ENCODE peak calls at places on chromosomes 4 and X, in nine cellular contexts. One of them, this sample, is unnamed.

GRCh38 chr4:114400531-114400930 is 198.1 kb upstream of the UGT8 start:
- DNase-seq in mucosa of descending colon: no peak
- DNase-seq in AG04449: no peak
- DNase-seq in progenitor cell of endocrine pancreas: no peak
- DNase-seq in IMR-90: no peak
- DNase-seq in mesothelial cell of epicardium: no peak
- DNase-seq in fibroblast of mammary gland: peak; percentile 42
- DNase-seq in MCF 10A: peak; percentile 26
- DNase-seq in GM13977: no peak
- DNase-seq in this sample: no peak

GRCh38 chr4:129342820-129343219 is 246.9 kb downstream of the C4orf33 start:
- DNase-seq in MCF 10A: peak; percentile 87
- DNase-seq in AG04449: peak; percentile 28
- DNase-seq in progenitor cell of endocrine pancreas: no peak
- DNase-seq in GM13977: no peak
- DNase-seq in fibroblast of mammary gland: peak; percentile 86
- DNase-seq in IMR-90: peak; percentile 67
- DNase-seq in mesothelial cell of epicardium: no peak
- DNase-seq in mucosa of descending colon: no peak
- DNase-seq in this sample: no peak

GRCh38 chrX:102154900-102155805 is 624 bp downstream of the BEX5 start:
- DNase-seq in mucosa of descending colon: peak; percentile 12
- DNase-seq in fibroblast of mammary gland: no peak
- DNase-seq in AG04449: no peak
- DNase-seq in MCF 10A: no peak
- DNase-seq in IMR-90: no peak
- DNase-seq in mesothelial cell of epicardium: no peak
- DNase-seq in progenitor cell of endocrine pancreas: no peak
- DNase-seq in GM13977: no peak
- DNase-seq in this sample: peak; percentile 28

GRCh38 chr4:142656178-142656577 is 189.9 kb downstream of the INPP4B start:
- DNase-seq in mucosa of descending colon: peak; percentile 19
- DNase-seq in GM13977: no peak
- DNase-seq in IMR-90: no peak
- DNase-seq in MCF 10A: peak; percentile 46
- DNase-seq in mesothelial cell of epicardium: no peak
- DNase-seq in AG04449: no peak
- DNase-seq in progenitor cell of endocrine pancreas: no peak
- DNase-seq in fibroblast of mammary gland: peak; percentile 15
- DNase-seq in this sample: no peak

GRCh38 chrX:70960728-70961127 is 29.8 kb upstream of the SLC7A3 start:
- DNase-seq in fibroblast of mammary gland: no peak
- DNase-seq in AG04449: no peak
- DNase-seq in mucosa of descending colon: no peak
- DNase-seq in GM13977: no peak
- DNase-seq in IMR-90: no peak
- DNase-seq in mesothelial cell of epicardium: no peak
- DNase-seq in progenitor cell of endocrine pancreas: no peak
- DNase-seq in MCF 10A: peak; percentile 33
- DNase-seq in this sample: no peak

GRCh38 chr4:6278801-6279197 is 9.1 kb downstream of the WFS1 start:
- DNase-seq in MCF 10A: no peak
- DNase-seq in mesothelial cell of epicardium: no peak
- DNase-seq in AG04449: no peak
- DNase-seq in fibroblast of mammary gland: peak; percentile 8
- DNase-seq in GM13977: peak; percentile 72
- DNase-seq in progenitor cell of endocrine pancreas: no peak
- DNase-seq in mucosa of descending colon: peak; percentile 50
- DNase-seq in IMR-90: peak; percentile 65
- DNase-seq in this sample: peak; percentile 32

GRCh38 chr4:7420661-7421040 is 14.1 kb downstream of the PSAPL1 start:
- DNase-seq in mesothelial cell of epicardium: no peak
- DNase-seq in GM13977: no peak
- DNase-seq in AG04449: no peak
- DNase-seq in progenitor cell of endocrine pancreas: no peak
- DNase-seq in fibroblast of mammary gland: no peak
- DNase-seq in IMR-90: no peak
- DNase-seq in MCF 10A: no peak
- DNase-seq in mucosa of descending colon: no peak
- DNase-seq in this sample: no peak

GRCh38 chrX:85109235-85109634 is 105.6 kb downstream of the APOOL start:
- DNase-seq in GM13977: peak; percentile 17
- DNase-seq in fibroblast of mammary gland: peak; percentile 19
- DNase-seq in AG04449: no peak
- DNase-seq in MCF 10A: no peak
- DNase-seq in IMR-90: no peak
- DNase-seq in progenitor cell of endocrine pancreas: no peak
- DNase-seq in mesothelial cell of epicardium: no peak
- DNase-seq in mucosa of descending colon: no peak
- DNase-seq in this sample: peak; percentile 20

GRCh38 chrX:93420090-93420489 is 253.3 kb downstream of the NAP1L3 start:
- DNase-seq in MCF 10A: peak; percentile 4
- DNase-seq in AG04449: no peak
- DNase-seq in progenitor cell of endocrine pancreas: no peak
- DNase-seq in fibroblast of mammary gland: no peak
- DNase-seq in IMR-90: no peak
- DNase-seq in GM13977: no peak
- DNase-seq in mesothelial cell of epicardium: no peak
- DNase-seq in mucosa of descending colon: no peak
- DNase-seq in this sample: no peak

GRCh38 chr4:182880387-182881356 is 36.5 kb downstream of the DCTD start:
- DNase-seq in AG04449: no peak
- DNase-seq in IMR-90: peak; percentile 11
- DNase-seq in mucosa of descending colon: no peak
- DNase-seq in MCF 10A: peak; percentile 6
- DNase-seq in progenitor cell of endocrine pancreas: no peak
- DNase-seq in GM13977: no peak
- DNase-seq in mesothelial cell of epicardium: no peak
- DNase-seq in fibroblast of mammary gland: peak; percentile 17
- DNase-seq in this sample: no peak

GRCh38 chrX:281166-281999 is at the start of gene PLCXD1:
- DNase-seq in mesothelial cell of epicardium: peak; percentile 69
- DNase-seq in AG04449: no peak
- DNase-seq in mucosa of descending colon: peak; percentile 47
- DNase-seq in IMR-90: peak; percentile 36
- DNase-seq in GM13977: peak; percentile 85
- DNase-seq in fibroblast of mammary gland: no peak
- DNase-seq in progenitor cell of endocrine pancreas: peak; percentile 56
- DNase-seq in MCF 10A: no peak
- DNase-seq in this sample: peak; percentile 26

GRCh38 chrX:151488677-151489076 is 74.8 kb upstream of the PASD1 start:
- DNase-seq in AG04449: no peak
- DNase-seq in mucosa of descending colon: peak; percentile 1
- DNase-seq in fibroblast of mammary gland: no peak
- DNase-seq in GM13977: peak; percentile 32
- DNase-seq in MCF 10A: peak; percentile 26
- DNase-seq in mesothelial cell of epicardium: no peak
- DNase-seq in IMR-90: no peak
- DNase-seq in progenitor cell of endocrine pancreas: no peak
- DNase-seq in this sample: no peak
- TF ChIP-seq CTCF in AG04449: no peak
- TF ChIP-seq CTCF in mucosa of descending colon: no peak
- TF ChIP-seq CTCF in fibroblast of mammary gland: no peak
- TF ChIP-seq CTCF in GM13977: peak; percentile 54
- TF ChIP-seq CTCF in MCF 10A: no peak
- TF ChIP-seq CTCF in mesothelial cell of epicardium: no peak
- TF ChIP-seq CTCF in IMR-90: no peak
- TF ChIP-seq CTCF in progenitor cell of endocrine pancreas: peak; percentile 25
- TF ChIP-seq CTCF in this sample: peak; percentile 20

DNA sequence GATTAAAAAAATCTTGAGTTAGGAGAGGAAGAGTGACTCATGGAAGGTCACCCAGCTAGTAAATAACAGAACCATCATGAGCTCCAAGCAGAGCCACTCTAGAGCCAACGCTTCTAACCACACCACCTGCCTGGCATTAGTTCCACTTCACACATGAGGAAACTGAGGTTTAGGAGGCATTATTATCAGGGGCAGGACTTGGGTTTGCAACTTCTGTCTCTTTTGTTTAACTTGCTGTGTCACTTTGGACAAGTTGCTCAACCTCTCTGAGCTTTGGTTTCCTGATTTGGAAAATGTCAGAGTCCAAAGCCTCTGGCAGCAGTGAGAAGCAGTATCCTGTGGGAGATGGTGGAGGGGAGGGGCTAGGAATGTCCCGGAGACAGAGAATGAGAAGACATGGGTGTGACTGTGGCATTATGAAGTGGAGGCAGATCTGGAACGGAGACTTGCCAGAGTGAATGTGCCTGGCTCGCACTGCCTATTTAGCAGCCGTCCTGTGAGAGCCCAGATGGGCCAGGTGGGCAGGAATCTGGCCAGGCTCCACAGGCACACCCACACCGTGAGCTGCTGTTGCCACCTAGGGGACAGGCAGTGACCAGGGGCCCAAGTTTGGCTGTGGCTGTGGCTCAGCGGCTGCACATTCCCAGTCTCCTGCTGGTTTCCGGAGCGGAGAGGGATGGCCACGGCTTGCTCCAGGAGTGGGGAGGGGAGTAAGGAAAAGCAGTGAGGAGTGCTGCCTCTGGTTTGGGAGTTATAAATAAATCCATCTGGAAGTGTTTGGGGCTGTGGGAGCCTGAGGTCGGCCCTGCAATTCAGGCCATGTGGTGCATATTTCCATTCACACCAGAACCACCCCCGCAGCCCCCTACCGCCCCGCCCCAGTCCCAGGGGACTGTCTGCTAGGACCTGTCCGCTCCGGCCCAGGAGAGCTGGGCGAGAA is 93.4 kb downstream of the NHSL2 start:
- DNase-seq in fibroblast of mammary gland: peak; percentile 74
- DNase-seq in MCF 10A: no peak
- DNase-seq in GM13977: no peak
- DNase-seq in IMR-90: no peak
- DNase-seq in mesothelial cell of epicardium: no peak
- DNase-seq in AG04449: no peak
- DNase-seq in progenitor cell of endocrine pancreas: no peak
- DNase-seq in mucosa of descending colon: no peak
- DNase-seq in this sample: peak; percentile 44
- TF ChIP-seq CTCF in fibroblast of mammary gland: peak; percentile 2
- TF ChIP-seq CTCF in MCF 10A: no peak
- TF ChIP-seq CTCF in GM13977: no peak
- TF ChIP-seq CTCF in IMR-90: no peak
- TF ChIP-seq CTCF in mesothelial cell of epicardium: no peak
- TF ChIP-seq CTCF in AG04449: peak; percentile 28
- TF ChIP-seq CTCF in progenitor cell of endocrine pancreas: peak; percentile 46
- TF ChIP-seq CTCF in mucosa of descending colon: no peak
- TF ChIP-seq CTCF in this sample: peak; percentile 17

DNA sequence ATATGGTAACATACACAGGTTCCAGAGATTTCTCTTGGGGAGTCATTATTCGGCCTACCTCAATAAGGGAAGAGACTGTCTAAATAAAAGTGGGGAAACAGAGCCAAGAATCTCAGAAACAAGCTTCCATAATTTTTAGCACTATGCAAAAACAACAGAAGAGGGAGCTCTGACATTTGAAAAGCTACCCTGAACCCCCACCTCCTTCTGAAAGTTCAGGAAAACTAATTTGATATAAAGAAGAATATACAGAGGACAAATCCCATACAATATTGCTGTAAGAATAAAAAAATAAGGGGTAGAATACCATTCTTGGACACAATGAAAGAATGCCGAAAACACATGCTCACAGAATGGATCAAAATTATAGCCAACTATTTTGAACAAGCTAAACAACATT is 14.3 kb upstream of the ZNF41 start:
- DNase-seq in MCF 10A: peak; percentile 41
- DNase-seq in mesothelial cell of epicardium: no peak
- DNase-seq in IMR-90: peak; percentile 38
- DNase-seq in fibroblast of mammary gland: peak; percentile 51
- DNase-seq in GM13977: no peak
- DNase-seq in progenitor cell of endocrine pancreas: no peak
- DNase-seq in AG04449: no peak
- DNase-seq in mucosa of descending colon: no peak
- DNase-seq in this sample: no peak
- TF ChIP-seq CTCF in MCF 10A: peak; percentile 46
- TF ChIP-seq CTCF in mesothelial cell of epicardium: no peak
- TF ChIP-seq CTCF in IMR-90: peak; percentile 59
- TF ChIP-seq CTCF in fibroblast of mammary gland: peak; percentile 65
- TF ChIP-seq CTCF in GM13977: peak; percentile 27
- TF ChIP-seq CTCF in progenitor cell of endocrine pancreas: peak; percentile 30
- TF ChIP-seq CTCF in AG04449: peak; percentile 16
- TF ChIP-seq CTCF in mucosa of descending colon: no peak
- TF ChIP-seq CTCF in this sample: no peak

GRCh38 chrX:15838017-15838416 is 16.6 kb downstream of the AP1S2 start:
- DNase-seq in AG04449: no peak
- DNase-seq in GM13977: no peak
- DNase-seq in mucosa of descending colon: no peak
- DNase-seq in MCF 10A: peak; percentile 3
- DNase-seq in IMR-90: no peak
- DNase-seq in mesothelial cell of epicardium: no peak
- DNase-seq in progenitor cell of endocrine pancreas: no peak
- DNase-seq in fibroblast of mammary gland: no peak
- DNase-seq in this sample: peak; percentile 8
- TF ChIP-seq CTCF in AG04449: no peak
- TF ChIP-seq CTCF in GM13977: peak; percentile 10
- TF ChIP-seq CTCF in mucosa of descending colon: no peak
- TF ChIP-seq CTCF in MCF 10A: peak; percentile 15
- TF ChIP-seq CTCF in IMR-90: no peak
- TF ChIP-seq CTCF in mesothelial cell of epicardium: peak; percentile 21
- TF ChIP-seq CTCF in progenitor cell of endocrine pancreas: peak; percentile 40
- TF ChIP-seq CTCF in fibroblast of mammary gland: peak; percentile 44
- TF ChIP-seq CTCF in this sample: peak; percentile 42

DNA sequence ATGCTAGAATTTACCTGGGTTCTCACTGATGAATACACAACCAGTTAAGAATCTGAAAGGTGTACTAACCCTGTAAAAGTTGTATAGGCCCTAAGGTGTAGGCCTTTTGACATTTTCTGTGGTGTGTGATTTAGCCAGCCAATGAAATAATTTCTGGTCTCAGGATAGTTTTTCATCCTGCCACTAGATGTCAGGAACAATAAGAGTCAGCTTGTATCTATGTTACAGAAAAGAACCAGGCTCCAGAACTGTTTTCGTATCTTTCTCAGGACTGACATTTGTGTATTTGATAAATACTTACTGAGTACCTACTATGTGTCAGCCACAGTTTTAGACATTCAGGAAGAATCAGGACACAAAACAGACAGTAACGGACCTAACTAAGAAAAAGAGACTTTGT is 673.6 kb upstream of the TENM3 start:
- DNase-seq in fibroblast of mammary gland: peak; percentile 73
- DNase-seq in progenitor cell of endocrine pancreas: no peak
- DNase-seq in IMR-90: peak; percentile 65
- DNase-seq in AG04449: peak; percentile 12
- DNase-seq in mesothelial cell of epicardium: no peak
- DNase-seq in GM13977: peak; percentile 51
- DNase-seq in mucosa of descending colon: no peak
- DNase-seq in MCF 10A: peak; percentile 67
- DNase-seq in this sample: no peak
- TF ChIP-seq CTCF in fibroblast of mammary gland: peak; percentile 76
- TF ChIP-seq CTCF in progenitor cell of endocrine pancreas: peak; percentile 58
- TF ChIP-seq CTCF in IMR-90: peak; percentile 69
- TF ChIP-seq CTCF in AG04449: peak; percentile 43
- TF ChIP-seq CTCF in mesothelial cell of epicardium: peak; percentile 25
- TF ChIP-seq CTCF in GM13977: peak; percentile 23
- TF ChIP-seq CTCF in mucosa of descending colon: peak; percentile 25
- TF ChIP-seq CTCF in MCF 10A: peak; percentile 49
- TF ChIP-seq CTCF in this sample: peak; percentile 38

GRCh38 chr4:132488555-132488954 is 660.5 kb upstream of the PCDH10 start:
- DNase-seq in mesothelial cell of epicardium: no peak
- DNase-seq in mucosa of descending colon: no peak
- DNase-seq in MCF 10A: no peak
- DNase-seq in progenitor cell of endocrine pancreas: no peak
- DNase-seq in fibroblast of mammary gland: no peak
- DNase-seq in AG04449: no peak
- DNase-seq in IMR-90: no peak
- DNase-seq in GM13977: no peak
- DNase-seq in this sample: no peak

GRCh38 chr4:132498215-132498614 is 650.9 kb upstream of the PCDH10 start:
- DNase-seq in IMR-90: no peak
- DNase-seq in MCF 10A: no peak
- DNase-seq in AG04449: no peak
- DNase-seq in mucosa of descending colon: no peak
- DNase-seq in mesothelial cell of epicardium: no peak
- DNase-seq in fibroblast of mammary gland: no peak
- DNase-seq in progenitor cell of endocrine pancreas: no peak
- DNase-seq in GM13977: no peak
- DNase-seq in this sample: no peak

GRCh38 chr4:132493476-132493875 is 655.6 kb upstream of the PCDH10 start:
- DNase-seq in progenitor cell of endocrine pancreas: no peak
- DNase-seq in MCF 10A: no peak
- DNase-seq in IMR-90: no peak
- DNase-seq in mesothelial cell of epicardium: no peak
- DNase-seq in AG04449: no peak
- DNase-seq in fibroblast of mammary gland: no peak
- DNase-seq in mucosa of descending colon: no peak
- DNase-seq in GM13977: no peak
- DNase-seq in this sample: no peak
- TF ChIP-seq CTCF in progenitor cell of endocrine pancreas: no peak
- TF ChIP-seq CTCF in MCF 10A: peak; percentile 24
- TF ChIP-seq CTCF in IMR-90: no peak
- TF ChIP-seq CTCF in mesothelial cell of epicardium: no peak
- TF ChIP-seq CTCF in AG04449: no peak
- TF ChIP-seq CTCF in fibroblast of mammary gland: no peak
- TF ChIP-seq CTCF in mucosa of descending colon: no peak
- TF ChIP-seq CTCF in GM13977: no peak
- TF ChIP-seq CTCF in this sample: no peak